ENCODE peak calls at places on chromosome 2, in five cellular contexts. K is nephron progenitor cell, W is cardiac muscle cell, O is NB4, N is fibroblast of villous mesenchyme. M is an unnamed sample.

GRCh38 chr2:177984739-177985138 is 87.8 kb downstream of the PDE11A start:
- DNase-seq in K (no peak), W (peak), O (no peak), N (no peak), M (no peak)

GRCh38 chr2:96354492-96354891 is 18.9 kb downstream of the NCAPH start:
- DNase-seq in K (no peak), W (no peak), O (no peak), N (no peak), M (no peak)

GRCh38 chr2:241722896-241723454 is 11.5 kb upstream of the D2HGDH start:
- DNase-seq in K (no peak), W (no peak), O (no peak), N (no peak), M (no peak)

GRCh38 chr2:23330214-23330613 is 54.8 kb upstream of the KLHL29 start:
- DNase-seq in K (peak), W (peak), O (peak), N (peak), M (peak)

GRCh38 chr2:15863494-15864175 is 76.7 kb upstream of the MYCN start:
- DNase-seq in K (no peak), W (no peak), O (no peak), N (no peak), M (no peak)

GRCh38 chr2:229974271-229974670 is 52.0 kb downstream of the FBXO36 start:
- DNase-seq in K (no peak), W (peak), O (no peak), N (peak), M (no peak)

GRCh38 chr2:147374410-147374811 is 470.4 kb upstream of the ACVR2A start:
- DNase-seq in K (no peak), W (no peak), O (no peak), N (no peak), M (no peak)

GRCh38 chr2:109399061-109399460 is 214.7 kb downstream of the SEPTIN10 start:
- DNase-seq in K (no peak), W (no peak), O (no peak), N (no peak), M (no peak)

GRCh38 chr2:148680462-148680861 is 35.9 kb downstream of the EPC2 start:
- DNase-seq in K (no peak), W (no peak), O (no peak), N (no peak), M (peak)

GRCh38 chr2:120641366-120641771 is 94.3 kb upstream of the GLI2 start:
- DNase-seq in K (no peak), W (no peak), O (no peak), N (no peak), M (no peak)

GRCh38 chr2:6945821-6946220 is 28.6 kb downstream of the RNF144A start:
- DNase-seq in K (no peak), W (no peak), O (no peak), N (no peak), M (no peak)

GRCh38 chr2:67388680-67389079 is 8.5 kb upstream of the ETAA1 start:
- DNase-seq in K (no peak), W (no peak), O (no peak), N (no peak), M (no peak)

GRCh38 chr2:44237221-44237620 is 38.1 kb upstream of the SLC3A1 start:
- DNase-seq in K (no peak), W (no peak), O (no peak), N (no peak), M (no peak)

GRCh38 chr2:133753665-133754064 is 185.4 kb upstream of the NCKAP5 start:
- DNase-seq in K (no peak), W (peak), O (no peak), N (no peak), M (no peak)

GRCh38 chr2:231877533-231878456 is 48.4 kb downstream of the NPPC start:
- DNase-seq in K (no peak), W (peak), O (no peak), N (no peak), M (peak)

GRCh38 chr2:233814436-233814835 is 36.3 kb downstream of the MROH2A start:
- DNase-seq in K (no peak), W (no peak), O (no peak), N (no peak), M (no peak)

GRCh38 chr2:85719609-85720240 is 25.6 kb downstream of the GNLY start:
- DNase-seq in K (no peak), W (peak), O (peak), N (no peak), M (no peak)

DNA sequence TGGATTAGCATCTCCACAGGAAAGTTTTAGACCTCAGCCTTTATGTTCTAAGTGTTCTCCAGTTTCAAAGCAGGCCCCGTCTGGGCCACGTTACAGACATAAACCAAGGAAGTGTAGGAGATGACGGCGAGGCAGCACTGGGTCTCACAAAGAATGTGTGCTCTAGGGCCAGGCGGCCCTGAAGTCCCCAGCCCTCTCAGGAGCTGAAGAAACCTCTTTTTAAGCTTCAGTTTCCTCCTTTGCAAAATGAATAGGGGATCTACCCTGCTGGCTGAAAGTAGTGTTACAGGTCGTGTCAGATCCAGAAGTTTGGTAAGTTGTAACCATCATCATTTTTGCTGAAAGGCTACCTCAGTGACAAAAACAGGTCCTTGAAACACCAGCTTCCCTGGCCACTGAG is 81.7 kb downstream of the SPRED2 start:
- DNase-seq in K (peak), W (peak), O (peak), N (peak), M (no peak)
- TF ChIP-seq CTCF in K (peak), W (peak), O (peak), N (peak), M (peak)

DNA sequence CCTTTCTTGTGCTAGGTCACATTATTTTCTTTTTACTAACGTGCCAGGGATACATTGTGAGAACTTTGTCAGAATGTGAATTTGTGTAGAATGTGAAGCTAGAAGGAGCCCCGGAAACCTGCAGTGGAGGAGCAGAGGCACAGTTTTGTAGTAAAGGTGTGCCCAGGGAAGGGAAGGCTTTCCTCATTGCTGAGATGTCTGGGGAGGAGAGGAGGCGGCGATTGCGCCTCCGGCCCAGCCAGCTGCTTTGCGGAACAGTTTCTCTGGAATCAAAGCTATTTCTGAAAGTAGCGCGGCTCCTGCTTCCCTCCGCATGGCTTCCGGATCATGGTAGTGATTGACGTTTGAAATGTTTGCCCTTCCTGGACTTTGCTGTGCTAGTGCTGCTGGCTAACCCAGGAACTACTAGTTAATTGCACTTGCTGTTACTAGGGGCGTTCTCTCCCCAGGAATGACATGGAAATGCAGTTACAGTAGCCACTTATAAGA is 83.1 kb upstream of the RBM44 start:
- DNase-seq in K (no peak), W (no peak), O (no peak), N (no peak), M (no peak)
- TF ChIP-seq CTCF in K (no peak), W (no peak), O (no peak), N (no peak), M (no peak)

GRCh38 chr2:213251618-213252017 is 32.6 kb upstream of the SPAG16 start:
- DNase-seq in K (peak), W (peak), O (peak), N (peak), M (peak)
- TF ChIP-seq CTCF in K (peak), W (peak), O (peak), N (peak), M (peak)

DNA sequence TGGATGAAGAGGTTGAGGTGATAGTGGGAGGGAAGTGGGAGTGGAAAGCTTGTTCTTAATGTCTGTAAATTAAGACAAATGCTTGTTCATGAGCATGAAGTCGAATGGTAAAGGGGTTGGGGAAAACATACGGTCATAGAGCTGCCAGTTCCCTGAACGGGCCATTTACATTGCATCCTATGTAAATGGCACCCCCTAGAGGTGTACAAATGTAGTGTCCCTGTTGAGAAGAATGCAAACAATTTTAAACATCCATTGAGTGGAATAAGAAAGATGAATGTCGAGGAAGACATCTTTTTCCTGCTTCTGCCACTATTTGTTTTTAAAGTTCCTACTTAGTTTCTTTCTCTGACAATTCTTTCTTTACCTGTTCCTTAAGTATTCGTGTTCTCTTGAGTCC is 155.7 kb downstream of the RDH14 start:
- DNase-seq in K (no peak), W (peak), O (peak), N (no peak), M (no peak)
- TF ChIP-seq CTCF in K (peak), W (peak), O (peak), N (peak), M (no peak)

DNA sequence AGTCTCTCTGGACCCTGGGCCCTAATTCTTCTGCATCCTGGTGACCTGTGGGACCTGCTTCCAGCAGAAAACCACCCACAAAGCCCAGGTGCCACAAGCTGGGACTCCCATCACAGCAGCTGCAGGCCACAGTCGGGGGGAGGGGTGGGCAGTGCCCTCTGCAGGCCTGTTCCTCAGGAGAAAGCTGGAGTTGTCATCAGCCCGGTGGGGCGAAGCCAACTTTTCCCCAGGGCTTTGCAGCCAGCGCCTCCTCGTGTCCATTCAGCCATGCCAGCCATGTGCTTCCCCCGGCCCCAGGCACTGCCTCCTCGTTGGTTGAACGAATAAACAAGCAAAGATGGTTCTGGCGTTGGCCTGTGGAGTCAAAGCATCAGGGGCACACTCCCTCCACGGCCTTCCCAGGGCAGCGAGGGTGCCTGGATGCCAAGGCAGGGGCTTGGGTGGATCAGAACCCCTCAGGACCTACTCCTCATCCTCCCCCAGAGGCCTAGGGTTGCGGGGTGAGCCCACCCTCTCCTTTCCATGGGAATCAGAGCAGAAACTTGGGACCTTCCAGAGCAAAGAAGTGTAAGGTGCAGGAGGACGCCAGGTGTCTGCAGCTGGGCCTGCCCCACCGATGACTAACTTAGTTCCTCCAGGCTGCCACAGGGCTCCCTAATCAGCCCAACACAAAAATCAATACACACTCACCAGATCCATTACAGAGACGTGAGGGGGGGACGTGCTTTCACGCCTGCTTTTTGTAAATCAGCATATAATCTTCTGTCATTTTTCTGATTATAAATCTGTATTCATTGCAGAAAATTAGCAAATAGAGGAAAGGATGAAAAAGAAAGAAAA is 75.7 kb upstream of the RAB6C start:
- DNase-seq in K (peak), W (no peak), O (no peak), N (no peak), M (no peak)
- TF ChIP-seq CTCF in K (no peak), W (no peak), O (no peak), N (no peak), M (no peak)

DNA sequence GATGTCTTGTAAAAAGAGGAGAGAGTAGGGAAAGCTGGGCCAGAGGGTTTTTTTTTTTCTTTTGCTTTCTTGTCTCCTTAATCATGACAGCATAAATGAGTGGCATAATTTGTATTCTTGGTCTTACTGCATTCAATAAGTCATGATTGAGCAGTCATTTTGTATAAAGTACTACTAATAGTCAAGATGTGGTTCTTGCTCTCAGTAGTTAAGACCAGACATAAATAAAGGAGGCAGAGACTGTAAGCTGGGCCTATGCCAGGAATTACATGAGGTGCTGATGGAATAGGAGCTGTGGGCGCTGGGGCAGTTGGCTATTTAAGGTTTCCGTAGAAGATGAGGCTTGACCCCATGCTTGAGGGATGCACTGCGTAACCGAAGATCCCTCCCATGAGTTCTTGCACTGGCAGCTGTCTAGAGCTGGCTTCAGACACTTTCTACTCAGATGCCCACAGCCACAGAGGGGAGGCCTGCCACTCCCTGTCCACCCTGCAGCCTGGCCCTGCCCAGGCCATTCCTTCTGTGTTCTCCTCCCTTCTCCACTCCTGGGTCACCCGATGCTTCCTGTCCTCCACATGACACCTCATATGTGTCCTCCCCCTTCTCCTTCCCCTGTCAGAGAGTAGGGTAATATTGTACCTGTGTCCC is 150.9 kb upstream of the REV1 start:
- DNase-seq in K (no peak), W (no peak), O (no peak), N (no peak), M (no peak)
- TF ChIP-seq CTCF in K (no peak), W (no peak), O (no peak), N (no peak), M (no peak)